ENCODE peak calls at places on chromosomes 3 and 15, in ten cellular contexts. One of them, this sample, is unnamed.

GRCh38 chr15:65926459-65926858 is 57.2 kb downstream of the RAB11A start:
- DNase-seq in astrocyte of the spinal cord: no peak
- DNase-seq in transverse colon: no peak
- DNase-seq in BE2C: no peak
- DNase-seq in HCT116: no peak
- DNase-seq in foreskin fibroblast: no peak
- DNase-seq in choroid plexus epithelial cell: no peak
- DNase-seq in Panc1: no peak
- DNase-seq in ovary: no peak
- DNase-seq in fibroblast of lung: no peak
- DNase-seq in this sample: no peak

GRCh38 chr3:135263331-135263730 is 468.3 kb downstream of the EPHB1 start:
- DNase-seq in astrocyte of the spinal cord: no peak
- DNase-seq in transverse colon: no peak
- DNase-seq in BE2C: no peak
- DNase-seq in HCT116: no peak
- DNase-seq in foreskin fibroblast: no peak
- DNase-seq in choroid plexus epithelial cell: no peak
- DNase-seq in Panc1: no peak
- DNase-seq in ovary: no peak
- DNase-seq in fibroblast of lung: no peak
- DNase-seq in this sample: no peak

GRCh38 chr15:78237146-78237545 is 2.8 kb upstream of the ACSBG1 start:
- DNase-seq in astrocyte of the spinal cord: no peak
- DNase-seq in transverse colon: no peak
- DNase-seq in BE2C: no peak
- DNase-seq in HCT116: no peak
- DNase-seq in foreskin fibroblast: no peak
- DNase-seq in choroid plexus epithelial cell: no peak
- DNase-seq in Panc1: no peak
- DNase-seq in ovary: no peak
- DNase-seq in fibroblast of lung: no peak
- DNase-seq in this sample: no peak

GRCh38 chr15:78906310-78906608 is 33.6 kb downstream of the MORF4L1 start:
- DNase-seq in astrocyte of the spinal cord: peak
- DNase-seq in transverse colon: no peak
- DNase-seq in BE2C: no peak
- DNase-seq in HCT116: no peak
- DNase-seq in foreskin fibroblast: peak
- DNase-seq in choroid plexus epithelial cell: peak
- DNase-seq in Panc1: peak
- DNase-seq in ovary: no peak
- DNase-seq in fibroblast of lung: peak
- DNase-seq in this sample: no peak

GRCh38 chr3:24598691-24599090 is 104.0 kb upstream of the THRB start:
- DNase-seq in astrocyte of the spinal cord: no peak
- DNase-seq in transverse colon: no peak
- DNase-seq in BE2C: no peak
- DNase-seq in HCT116: no peak
- DNase-seq in foreskin fibroblast: no peak
- DNase-seq in choroid plexus epithelial cell: peak
- DNase-seq in Panc1: no peak
- DNase-seq in ovary: no peak
- DNase-seq in fibroblast of lung: peak
- DNase-seq in this sample: peak

GRCh38 chr3:182962162-182962561 is 18.2 kb downstream of the DCUN1D1 start:
- DNase-seq in astrocyte of the spinal cord: no peak
- DNase-seq in transverse colon: no peak
- DNase-seq in BE2C: no peak
- DNase-seq in HCT116: no peak
- DNase-seq in foreskin fibroblast: no peak
- DNase-seq in choroid plexus epithelial cell: peak
- DNase-seq in Panc1: no peak
- DNase-seq in ovary: no peak
- DNase-seq in fibroblast of lung: no peak
- DNase-seq in this sample: no peak

GRCh38 chr3:61682671-61683408 is 121.5 kb downstream of the PTPRG start:
- DNase-seq in astrocyte of the spinal cord: peak
- DNase-seq in transverse colon: no peak
- DNase-seq in BE2C: no peak
- DNase-seq in HCT116: peak
- DNase-seq in foreskin fibroblast: peak
- DNase-seq in choroid plexus epithelial cell: no peak
- DNase-seq in Panc1: no peak
- DNase-seq in ovary: no peak
- DNase-seq in fibroblast of lung: no peak
- DNase-seq in this sample: peak

GRCh38 chr3:72337480-72337855 is 510.8 kb downstream of the SHQ1 start:
- DNase-seq in astrocyte of the spinal cord: no peak
- DNase-seq in transverse colon: no peak
- DNase-seq in BE2C: no peak
- DNase-seq in HCT116: no peak
- DNase-seq in foreskin fibroblast: no peak
- DNase-seq in choroid plexus epithelial cell: no peak
- DNase-seq in Panc1: no peak
- DNase-seq in ovary: no peak
- DNase-seq in fibroblast of lung: no peak
- DNase-seq in this sample: no peak

GRCh38 chr15:62928996-62929350 is 113.6 kb upstream of the TPM1 start:
- DNase-seq in astrocyte of the spinal cord: peak
- DNase-seq in transverse colon: no peak
- DNase-seq in BE2C: peak
- DNase-seq in HCT116: peak
- DNase-seq in foreskin fibroblast: peak
- DNase-seq in choroid plexus epithelial cell: peak
- DNase-seq in Panc1: peak
- DNase-seq in ovary: no peak
- DNase-seq in fibroblast of lung: peak
- DNase-seq in this sample: no peak

GRCh38 chr15:62925875-62926274 is 116.7 kb upstream of the TPM1 start:
- DNase-seq in astrocyte of the spinal cord: no peak
- DNase-seq in transverse colon: no peak
- DNase-seq in BE2C: no peak
- DNase-seq in HCT116: no peak
- DNase-seq in foreskin fibroblast: no peak
- DNase-seq in choroid plexus epithelial cell: no peak
- DNase-seq in Panc1: no peak
- DNase-seq in ovary: no peak
- DNase-seq in fibroblast of lung: no peak
- DNase-seq in this sample: no peak

GRCh38 chr15:62931650-62932049 is 110.9 kb upstream of the TPM1 start:
- DNase-seq in astrocyte of the spinal cord: no peak
- DNase-seq in transverse colon: no peak
- DNase-seq in BE2C: no peak
- DNase-seq in HCT116: no peak
- DNase-seq in foreskin fibroblast: peak
- DNase-seq in choroid plexus epithelial cell: no peak
- DNase-seq in Panc1: no peak
- DNase-seq in ovary: no peak
- DNase-seq in fibroblast of lung: no peak
- DNase-seq in this sample: no peak

GRCh38 chr15:62927196-62927595 is 115.4 kb upstream of the TPM1 start:
- DNase-seq in astrocyte of the spinal cord: no peak
- DNase-seq in transverse colon: no peak
- DNase-seq in BE2C: no peak
- DNase-seq in HCT116: no peak
- DNase-seq in foreskin fibroblast: no peak
- DNase-seq in choroid plexus epithelial cell: no peak
- DNase-seq in Panc1: no peak
- DNase-seq in ovary: no peak
- DNase-seq in fibroblast of lung: no peak
- DNase-seq in this sample: no peak

GRCh38 chr15:62928242-62928995 is 114.1 kb upstream of the TPM1 start:
- DNase-seq in astrocyte of the spinal cord: peak
- DNase-seq in transverse colon: no peak
- DNase-seq in BE2C: peak
- DNase-seq in HCT116: no peak
- DNase-seq in foreskin fibroblast: peak
- DNase-seq in choroid plexus epithelial cell: peak
- DNase-seq in Panc1: no peak
- DNase-seq in ovary: no peak
- DNase-seq in fibroblast of lung: peak
- DNase-seq in this sample: peak
- TF ChIP-seq CTCF in astrocyte of the spinal cord: peak
- TF ChIP-seq CTCF in transverse colon: no peak
- TF ChIP-seq CTCF in BE2C: peak
- TF ChIP-seq CTCF in HCT116: no peak
- TF ChIP-seq CTCF in foreskin fibroblast: peak
- TF ChIP-seq CTCF in choroid plexus epithelial cell: peak
- TF ChIP-seq CTCF in Panc1: peak
- TF ChIP-seq CTCF in ovary: no peak
- TF ChIP-seq CTCF in fibroblast of lung: peak
- TF ChIP-seq CTCF in this sample: peak

GRCh38 chr15:28100516-28101195 is 1.5 kb upstream of the OCA2 start:
- DNase-seq in astrocyte of the spinal cord: no peak
- DNase-seq in transverse colon: no peak
- DNase-seq in BE2C: no peak
- DNase-seq in HCT116: no peak
- DNase-seq in foreskin fibroblast: no peak
- DNase-seq in choroid plexus epithelial cell: no peak
- DNase-seq in Panc1: no peak
- DNase-seq in ovary: no peak
- DNase-seq in fibroblast of lung: no peak
- DNase-seq in this sample: no peak

GRCh38 chr15:28101201-28101600 is 2.1 kb upstream of the OCA2 start:
- DNase-seq in astrocyte of the spinal cord: no peak
- DNase-seq in transverse colon: no peak
- DNase-seq in BE2C: no peak
- DNase-seq in HCT116: no peak
- DNase-seq in foreskin fibroblast: no peak
- DNase-seq in choroid plexus epithelial cell: no peak
- DNase-seq in Panc1: no peak
- DNase-seq in ovary: no peak
- DNase-seq in fibroblast of lung: no peak
- DNase-seq in this sample: no peak

GRCh38 chr15:28098766-28099554 is at the start of gene OCA2:
- DNase-seq in astrocyte of the spinal cord: peak
- DNase-seq in transverse colon: peak
- DNase-seq in BE2C: peak
- DNase-seq in HCT116: no peak
- DNase-seq in foreskin fibroblast: peak
- DNase-seq in choroid plexus epithelial cell: peak
- DNase-seq in Panc1: no peak
- DNase-seq in ovary: peak
- DNase-seq in fibroblast of lung: peak
- DNase-seq in this sample: peak

GRCh38 chr15:28098360-28098765 is 752 bp downstream of the OCA2 start:
- DNase-seq in astrocyte of the spinal cord: no peak
- DNase-seq in transverse colon: no peak
- DNase-seq in BE2C: no peak
- DNase-seq in HCT116: no peak
- DNase-seq in foreskin fibroblast: no peak
- DNase-seq in choroid plexus epithelial cell: no peak
- DNase-seq in Panc1: no peak
- DNase-seq in ovary: no peak
- DNase-seq in fibroblast of lung: no peak
- DNase-seq in this sample: no peak

DNA sequence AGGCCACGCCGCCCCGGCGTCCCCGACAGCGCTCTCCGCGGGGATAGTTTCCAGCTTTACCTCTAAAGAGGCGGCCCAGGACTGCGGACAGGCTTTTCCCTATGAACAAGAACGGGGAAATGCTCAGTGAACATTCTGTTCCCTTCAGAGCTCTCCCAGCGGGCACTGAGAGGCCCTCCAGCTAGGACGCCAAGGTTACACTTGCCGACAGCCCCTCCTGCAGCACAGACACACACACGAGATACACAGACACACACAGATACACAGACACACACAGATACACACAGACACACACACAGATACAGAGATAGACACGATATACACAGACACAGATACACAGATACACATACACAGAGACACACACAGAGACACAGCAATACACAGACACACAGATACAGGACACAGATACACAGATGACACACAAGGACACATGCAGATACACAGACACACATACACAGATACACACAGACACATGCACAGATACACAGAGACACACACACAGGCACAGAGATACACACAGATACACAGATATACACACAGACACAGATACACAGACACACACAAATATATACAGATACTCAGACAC is 533 bp upstream of the OCA2 start:
- DNase-seq in astrocyte of the spinal cord: no peak
- DNase-seq in transverse colon: no peak
- DNase-seq in BE2C: no peak
- DNase-seq in HCT116: no peak
- DNase-seq in foreskin fibroblast: no peak
- DNase-seq in choroid plexus epithelial cell: no peak
- DNase-seq in Panc1: no peak
- DNase-seq in ovary: no peak
- DNase-seq in fibroblast of lung: no peak
- DNase-seq in this sample: no peak
- H3K4me3 ChIP-seq in astrocyte of the spinal cord: peak
- H3K4me3 ChIP-seq in transverse colon: no peak
- H3K4me3 ChIP-seq in BE2C: peak
- H3K4me3 ChIP-seq in HCT116: no peak
- H3K4me3 ChIP-seq in foreskin fibroblast: peak
- H3K4me3 ChIP-seq in choroid plexus epithelial cell: peak
- H3K4me3 ChIP-seq in Panc1: peak
- H3K4me3 ChIP-seq in ovary: no peak
- H3K4me3 ChIP-seq in fibroblast of lung: no peak
- H3K4me3 ChIP-seq in this sample: peak

GRCh38 chr3:39641210-39641718 is 168.1 kb upstream of the MYRIP start:
- DNase-seq in astrocyte of the spinal cord: no peak
- DNase-seq in transverse colon: no peak
- DNase-seq in BE2C: no peak
- DNase-seq in HCT116: no peak
- DNase-seq in foreskin fibroblast: no peak
- DNase-seq in choroid plexus epithelial cell: no peak
- DNase-seq in Panc1: no peak
- DNase-seq in ovary: no peak
- DNase-seq in fibroblast of lung: no peak
- DNase-seq in this sample: no peak

GRCh38 chr3:39639344-39640236 is 169.8 kb upstream of the MYRIP start:
- DNase-seq in astrocyte of the spinal cord: peak
- DNase-seq in transverse colon: no peak
- DNase-seq in BE2C: peak
- DNase-seq in HCT116: peak
- DNase-seq in foreskin fibroblast: peak
- DNase-seq in choroid plexus epithelial cell: peak
- DNase-seq in Panc1: peak
- DNase-seq in ovary: no peak
- DNase-seq in fibroblast of lung: peak
- DNase-seq in this sample: peak

GRCh38 chr3:39638286-39638685 is 170.8 kb downstream of the MOBP start:
- DNase-seq in astrocyte of the spinal cord: no peak
- DNase-seq in transverse colon: no peak
- DNase-seq in BE2C: no peak
- DNase-seq in HCT116: no peak
- DNase-seq in foreskin fibroblast: no peak
- DNase-seq in choroid plexus epithelial cell: peak
- DNase-seq in Panc1: no peak
- DNase-seq in ovary: no peak
- DNase-seq in fibroblast of lung: no peak
- DNase-seq in this sample: no peak

GRCh38 chr3:39637807-39638206 is 170.3 kb downstream of the MOBP start:
- DNase-seq in astrocyte of the spinal cord: peak
- DNase-seq in transverse colon: no peak
- DNase-seq in BE2C: no peak
- DNase-seq in HCT116: peak
- DNase-seq in foreskin fibroblast: peak
- DNase-seq in choroid plexus epithelial cell: peak
- DNase-seq in Panc1: no peak
- DNase-seq in ovary: no peak
- DNase-seq in fibroblast of lung: peak
- DNase-seq in this sample: peak
- TF ChIP-seq CTCF in astrocyte of the spinal cord: peak
- TF ChIP-seq CTCF in transverse colon: no peak
- TF ChIP-seq CTCF in BE2C: peak
- TF ChIP-seq CTCF in HCT116: peak
- TF ChIP-seq CTCF in foreskin fibroblast: no peak
- TF ChIP-seq CTCF in choroid plexus epithelial cell: peak
- TF ChIP-seq CTCF in Panc1: peak
- TF ChIP-seq CTCF in ovary: no peak
- TF ChIP-seq CTCF in fibroblast of lung: peak
- TF ChIP-seq CTCF in this sample: peak

GRCh38 chr3:123700791-123701712 is 116.2 kb upstream of the HACD2 start:
- DNase-seq in astrocyte of the spinal cord: no peak
- DNase-seq in transverse colon: peak
- DNase-seq in BE2C: no peak
- DNase-seq in HCT116: no peak
- DNase-seq in foreskin fibroblast: no peak
- DNase-seq in choroid plexus epithelial cell: no peak
- DNase-seq in Panc1: no peak
- DNase-seq in ovary: peak
- DNase-seq in fibroblast of lung: peak
- DNase-seq in this sample: no peak
- H3K4me3 ChIP-seq in astrocyte of the spinal cord: no peak
- H3K4me3 ChIP-seq in transverse colon: peak
- H3K4me3 ChIP-seq in BE2C: no peak
- H3K4me3 ChIP-seq in HCT116: no peak
- H3K4me3 ChIP-seq in foreskin fibroblast: no peak
- H3K4me3 ChIP-seq in choroid plexus epithelial cell: no peak
- H3K4me3 ChIP-seq in Panc1: no peak
- H3K4me3 ChIP-seq in ovary: peak
- H3K4me3 ChIP-seq in fibroblast of lung: peak
- H3K4me3 ChIP-seq in this sample: no peak

This sample was measured in HFF-Myc.